ENCODE peak calls at places on chromosomes 3 and 15, in four cellular contexts. O, D, X and T are unnamed samples.

GRCh38 chr3:41224120-41224806 is 25.0 kb downstream of the CTNNB1 start:
- DNase-seq in D (peak; percentile 82), O (no peak), X (no peak), T (peak; percentile 90)

GRCh38 chr15:46416544-46416943 is 781.7 kb downstream of the SQOR start:
- DNase-seq in O (no peak), X (no peak), D (no peak), T (no peak)

GRCh38 chr3:50913279-50913678 is 238.6 kb downstream of the DOCK3 start:
- DNase-seq in O (no peak), D (no peak), X (no peak), T (no peak)

GRCh38 chr15:90030376-90030775 is 29.3 kb downstream of the ZNF710 start:
- DNase-seq in O (no peak), X (no peak), D (no peak), T (no peak)

GRCh38 chr15:56765252-56765651 is 31.9 kb upstream of the ZNF280D start:
- DNase-seq in O (no peak), D (peak; percentile 81), X (no peak), T (peak; percentile 77)

GRCh38 chr3:72625616-72626337 is 222.5 kb downstream of the SHQ1 start:
- DNase-seq in X (no peak), O (peak; percentile 87), D (peak; percentile 22), T (peak; percentile 8)

GRCh38 chr15:57183041-57183440 is 193.3 kb upstream of the CGNL1 start:
- DNase-seq in O (no peak), D (peak; percentile 52), X (no peak), T (no peak)

GRCh38 chr15:51982013-51982769 is 10.6 kb upstream of the LEO1 start:
- DNase-seq in X (no peak), D (peak; percentile 57), O (peak; percentile 55), T (peak; percentile 52)

GRCh38 chr3:51024765-51025681 is 350.3 kb downstream of the DOCK3 start:
- DNase-seq in X (peak; percentile 28), O (no peak), D (no peak), T (no peak)

GRCh38 chr3:110734524-110734923 is 337.1 kb upstream of the NECTIN3 start:
- DNase-seq in X (no peak), O (no peak), D (no peak), T (no peak)

GRCh38 chr15:76345880-76346665 is 9.5 kb downstream of the ISL2 start:
- DNase-seq in X (no peak), D (no peak), O (peak; percentile 36), T (no peak)

GRCh38 chr3:54822206-54822605 is 105.7 kb downstream of the LRTM1 start:
- DNase-seq in X (peak; percentile 19), O (no peak), D (peak; percentile 65), T (no peak)

GRCh38 chr15:99433026-99433756 is 132.6 kb upstream of the MEF2A start:
- DNase-seq in O (no peak), X (no peak), D (no peak), T (no peak)

GRCh38 chr3:121748638-121749275 is 784 bp downstream of the GOLGB1 start:
- DNase-seq in X (no peak), O (no peak), D (no peak), T (peak; percentile 14)

GRCh38 chr15:40441012-40441735 is 421 bp downstream of the BAHD1 start:
- DNase-seq in X (no peak), O (no peak), D (no peak), T (no peak)

GRCh38 chr3:186220886-186221285 is 112.0 kb upstream of the ETV5 start:
- DNase-seq in X (peak; percentile 46), D (no peak), O (no peak), T (no peak)

GRCh38 chr15:70882361-70882760 is 9.9 kb downstream of the THAP10 start:
- DNase-seq in O (no peak), D (peak; percentile 52), X (no peak), T (no peak)

GRCh38 chr3:146468234-146468931 is 978 bp downstream of the PLSCR2 start:
- DNase-seq in D (no peak), X (no peak), O (no peak), T (no peak)

GRCh38 chr3:46948830-46949671 is 27.5 kb downstream of the CCDC12 start:
- DNase-seq in O (peak; percentile 62), D (no peak), X (no peak), T (no peak)

GRCh38 chr3:15779111-15779510 is 18.7 kb downstream of the ANKRD28 start:
- DNase-seq in D (no peak), X (no peak), O (no peak), T (no peak)

GRCh38 chr15:74906193-74906449 is 530 bp downstream of the FAM219B start:
- DNase-seq in O (no peak), D (no peak), X (no peak), T (no peak)

GRCh38 chr15:78389356-78389755 is 48.7 kb upstream of the IREB2 start:
- DNase-seq in O (no peak), D (no peak), X (no peak), T (no peak)

GRCh38 chr15:25741253-25741575 is 121.9 kb downstream of the ATP10A start:
- DNase-seq in X (no peak), O (no peak), D (no peak), T (no peak)

GRCh38 chr15:75203017-75203907 is 1.6 kb downstream of the C15orf39 start:
- DNase-seq in X (peak; percentile 35), O (peak; percentile 14), D (no peak), T (no peak)

GRCh38 chr3:124705552-124705951 is 24.7 kb upstream of the UMPS start:
- DNase-seq in D (no peak), O (no peak), X (no peak), T (no peak)

GRCh38 chr15:101623367-101624304 is 28.5 kb downstream of the TM2D3 start:
- DNase-seq in O (no peak), D (no peak), X (no peak), T (no peak)

GRCh38 chr3:83002869-83003445 is 1241.5 kb upstream of the GBE1 start:
- DNase-seq in O (no peak), D (no peak), X (no peak), T (no peak)

GRCh38 chr15:88571153-88572029 is 24.9 kb upstream of the DET1 start:
- DNase-seq in D (no peak), O (no peak), X (no peak), T (no peak)

GRCh38 chr15:49320337-49320736 is 102.7 kb upstream of the FGF7 start:
- DNase-seq in O (no peak), D (no peak), X (no peak), T (no peak)

GRCh38 chr3:77686560-77686959 is 646.7 kb downstream of the ROBO2 start:
- DNase-seq in O (no peak), X (no peak), D (no peak), T (no peak)

GRCh38 chr3:96354106-96354505 is 460.3 kb upstream of the EPHA6 start:
- DNase-seq in O (no peak), X (no peak), D (no peak), T (no peak)

GRCh38 chr15:46059921-46060565 is 425.2 kb downstream of the SQOR start:
- DNase-seq in O (no peak), D (no peak), X (no peak), T (no peak)

GRCh38 chr3:95460274-95460673 is 1354.1 kb upstream of the EPHA6 start:
- DNase-seq in D (no peak), X (no peak), O (no peak), T (no peak)

GRCh38 chr3:52846427-52846983 is 11.7 kb upstream of the MUSTN1 start:
- DNase-seq in O (no peak), D (no peak), X (no peak), T (no peak)

GRCh38 chr15:31021067-31021665 is 29.7 kb upstream of the MTMR10 start:
- DNase-seq in D (no peak), O (no peak), X (no peak), T (no peak)
- H3K4me3 ChIP-seq in D (no peak overlapping the region), O (no peak overlapping the region), X (no peak overlapping the region), T (no peak overlapping the region)

DNA sequence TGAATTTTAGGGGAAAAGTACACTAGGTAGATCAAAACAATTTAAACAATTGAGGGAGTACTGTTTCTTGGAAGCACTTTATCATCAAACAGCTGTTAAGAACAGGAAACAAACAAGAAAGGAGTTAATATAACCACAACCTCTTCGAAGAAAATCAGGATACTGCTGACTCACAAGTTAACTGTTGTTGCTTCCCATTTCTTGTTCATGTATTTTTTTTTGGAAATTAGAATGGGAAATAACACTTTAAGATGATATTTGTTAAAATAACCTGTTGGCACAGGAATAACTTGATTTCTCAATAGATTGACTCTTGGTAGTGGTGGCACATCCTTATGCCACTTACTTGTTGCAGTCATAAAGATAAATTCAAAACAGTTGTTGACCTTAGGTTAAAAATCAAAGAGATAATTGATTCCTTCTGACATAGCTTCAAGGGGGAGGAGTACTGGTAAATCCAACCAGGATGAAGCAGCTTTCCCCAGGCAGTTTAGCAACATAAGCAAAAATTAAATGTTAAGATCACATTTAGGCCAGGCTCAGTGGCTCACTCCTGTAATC is 3.3 kb downstream of the BNIP2 start:
- DNase-seq in D (peak; percentile 45), O (no peak), X (no peak), T (no peak)
- H3K4me3 ChIP-seq in D (no peak overlapping the region), O (peak overlapping the region; percentile 23), X (peak overlapping the region; percentile 29), T (no peak overlapping the region)

DNA sequence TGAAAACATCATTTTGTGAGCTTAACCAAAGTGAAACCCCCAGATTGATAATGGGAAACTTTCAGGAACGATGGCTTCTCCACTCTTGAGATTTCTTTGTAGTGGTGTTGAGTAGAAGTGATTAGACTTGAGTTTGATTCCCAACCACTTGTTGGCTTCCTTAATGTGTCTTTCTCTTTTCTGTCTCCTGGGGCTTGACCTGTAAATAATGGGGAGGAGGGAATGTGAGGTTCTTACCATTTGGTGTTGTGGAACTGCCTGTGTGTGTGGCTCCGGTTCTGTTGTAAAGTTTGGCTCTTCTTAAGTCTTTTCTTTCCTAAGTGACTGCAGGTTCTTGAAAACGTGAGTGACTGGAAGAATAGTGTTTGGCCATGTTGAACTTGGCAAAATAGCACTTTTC is 2.7 kb downstream of the CDV3 start:
- DNase-seq in X (no peak), O (no peak), D (no peak), T (no peak)
- H3K4me3 ChIP-seq in X (peak overlapping the region; percentile 91), O (peak overlapping the region; percentile 67), D (peak overlapping the region; percentile 93), T (peak overlapping the region; percentile 89)

GRCh38 chr3:13782501-13782900 is 97.4 kb downstream of the WNT7A start:
- DNase-seq in X (no peak), D (no peak), O (no peak), T (no peak)
- H3K4me3 ChIP-seq in X (no peak overlapping the region), D (no peak overlapping the region), O (no peak overlapping the region), T (no peak overlapping the region)